ENCODE peak calls at places on chromosomes 4 and X, in five cellular contexts. X is HCT116, M is HepG2, W is K562, T is GM12878. H is an unnamed sample.

GRCh38 chr4:187965726-187966125 is 29.8 kb upstream of the ZFP42 start:
- DNase-seq in T (no peak), W (no peak), X (no peak), M (no peak), H (no peak)

GRCh38 chr4:100117749-100118148 is 72.5 kb downstream of the DDIT4L start:
- DNase-seq in M (no peak), W (no peak), X (no peak), T (no peak), H (no peak)

GRCh38 chr4:85370400-85371032 is 104.4 kb upstream of the ARHGAP24 start:
- DNase-seq in W (peak; percentile 9), M (peak; percentile 31), T (peak; percentile 11), X (peak; percentile 21), H (peak; percentile 7)

GRCh38 chr4:10746371-10747143 is 62.0 kb upstream of the CLNK start:
- DNase-seq in M (no peak), W (no peak), T (no peak), X (no peak), H (no peak)

GRCh38 chrX:24113161-24113560 is 36.4 kb upstream of the ZFX start:
- DNase-seq in W (no peak), M (no peak), T (no peak), X (no peak), H (no peak)

GRCh38 chr4:98929341-98930267 is 671 bp upstream of the EIF4E start:
- DNase-seq in M (peak; percentile 40), X (peak; percentile 94), W (peak; percentile 54), T (peak; percentile 78), H (peak; percentile 54)

GRCh38 chrX:23478056-23478455 is 143.4 kb downstream of the PTCHD1 start:
- DNase-seq in T (no peak), X (no peak), W (no peak), M (no peak), H (no peak)

GRCh38 chr4:130422255-130422654 is 1326.3 kb downstream of the C4orf33 start:
- DNase-seq in W (no peak), X (no peak), T (no peak), M (no peak), H (no peak)

GRCh38 chr4:81504685-81505598 is 33.2 kb upstream of the RASGEF1B start:
- DNase-seq in W (no peak), X (no peak), M (no peak), T (no peak), H (no peak)

GRCh38 chr4:103996059-103996458 is 276.3 kb upstream of the TACR3 start:
- DNase-seq in X (peak; percentile 56), T (no peak), W (no peak), M (no peak), H (no peak)

GRCh38 chr4:85114526-85114925 is 148.0 kb upstream of the WDFY3 start:
- DNase-seq in X (no peak), T (no peak), M (no peak), W (no peak), H (no peak)

DNA sequence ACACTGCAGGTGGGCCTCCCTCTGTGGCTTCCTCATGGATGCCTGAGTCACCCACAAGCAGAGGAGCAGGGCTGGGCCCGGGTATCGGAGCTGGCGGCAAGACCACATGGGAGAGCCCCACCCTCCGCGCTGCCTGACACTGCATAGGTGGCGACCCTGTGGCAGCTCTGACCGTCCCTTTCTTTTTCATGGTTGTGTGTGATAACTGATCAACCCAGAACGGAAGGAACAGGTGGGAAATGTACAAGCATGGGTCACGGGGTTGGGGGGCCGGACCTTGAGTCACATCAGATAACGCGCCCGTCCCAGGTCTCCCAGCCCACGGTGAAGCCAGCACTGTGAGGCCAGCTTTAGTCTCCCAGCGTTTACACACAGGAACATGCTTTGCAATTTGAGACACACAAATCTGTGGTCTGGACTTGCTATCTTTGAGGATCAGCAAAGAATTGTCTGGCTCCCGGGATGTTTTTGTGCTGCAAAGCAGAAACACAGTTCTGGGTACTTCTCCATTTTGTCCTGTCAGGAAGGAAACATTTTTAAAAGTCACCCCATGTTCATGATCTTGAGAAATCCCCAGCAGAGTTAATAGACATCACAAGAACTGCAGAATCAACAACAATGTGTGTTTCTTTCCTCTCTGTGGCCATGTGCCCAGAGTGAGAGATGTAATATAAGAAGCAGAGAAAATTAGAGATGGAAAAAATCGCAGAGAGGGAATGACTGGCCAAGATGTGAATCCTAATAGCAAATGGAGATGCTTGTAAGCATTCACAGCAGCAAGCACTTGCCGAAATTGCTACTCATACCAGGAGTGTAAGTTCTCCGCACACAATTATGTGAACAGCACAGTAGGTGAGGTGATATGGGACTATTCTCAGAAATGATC is 70.1 kb upstream of the CBR4 start:
- DNase-seq in T (peak; percentile 51), X (no peak), M (peak; percentile 88), W (peak; percentile 21), H (no peak)
- TF ChIP-seq SRF in T (no peak), X (no peak), M (no peak), W (no peak), H (no peak)

GRCh38 chr4:42268824-42269223 is 116.4 kb upstream of the BEND4 start:
- DNase-seq in X (no peak), W (no peak), M (no peak), T (no peak), H (no peak)

GRCh38 chr4:42271096-42271495 is 118.6 kb upstream of the BEND4 start:
- DNase-seq in T (no peak), X (no peak), M (no peak), W (no peak), H (no peak)

GRCh38 chr4:42265782-42266602 is 113.5 kb upstream of the BEND4 start:
- DNase-seq in M (no peak), T (no peak), W (no peak), X (no peak), H (peak; percentile 37)

GRCh38 chr4:42262701-42263490 is 110.4 kb upstream of the BEND4 start:
- DNase-seq in X (no peak), T (no peak), M (no peak), W (no peak), H (no peak)

DNA sequence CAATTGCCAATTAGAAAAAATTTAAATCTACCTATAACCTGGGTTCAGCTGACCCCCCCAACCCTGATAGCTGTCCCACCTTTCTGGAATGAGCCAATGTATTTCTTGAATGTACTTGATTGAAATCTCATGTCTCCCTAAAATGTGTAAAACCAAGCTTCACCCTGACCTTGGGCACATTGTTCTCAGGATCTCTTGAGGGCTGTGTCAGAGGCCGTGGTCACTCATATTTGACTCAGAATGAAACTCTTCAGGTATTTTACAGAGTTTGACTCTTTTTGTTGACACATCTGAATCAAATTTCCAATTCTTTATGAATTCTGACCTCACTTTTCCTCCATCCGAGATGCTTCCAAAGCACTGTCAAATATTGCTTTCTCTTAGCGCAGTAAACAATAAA is 115.3 kb upstream of the BEND4 start:
- DNase-seq in W (no peak), M (no peak), X (no peak), T (no peak), H (no peak)
- H3K9ac ChIP-seq in W (no peak overlapping the region), M (no peak overlapping the region), X (no peak overlapping the region), T (no peak overlapping the region), H (no peak overlapping the region)

GRCh38 chrX:40331353-40331752 is 233.6 kb upstream of the BCOR start:
- DNase-seq in T (no peak), X (no peak), W (no peak), M (no peak), H (no peak)

GRCh38 chrX:40326186-40326965 is 228.6 kb upstream of the BCOR start:
- DNase-seq in W (no peak), X (no peak), M (no peak), T (no peak), H (no peak)

GRCh38 chrX:40327085-40327484 is 229.3 kb upstream of the BCOR start:
- DNase-seq in X (no peak), M (no peak), W (no peak), T (no peak), H (no peak)

GRCh38 chrX:40331766-40332165 is 234.0 kb upstream of the BCOR start:
- DNase-seq in X (no peak), M (no peak), T (no peak), W (no peak), H (no peak)

DNA sequence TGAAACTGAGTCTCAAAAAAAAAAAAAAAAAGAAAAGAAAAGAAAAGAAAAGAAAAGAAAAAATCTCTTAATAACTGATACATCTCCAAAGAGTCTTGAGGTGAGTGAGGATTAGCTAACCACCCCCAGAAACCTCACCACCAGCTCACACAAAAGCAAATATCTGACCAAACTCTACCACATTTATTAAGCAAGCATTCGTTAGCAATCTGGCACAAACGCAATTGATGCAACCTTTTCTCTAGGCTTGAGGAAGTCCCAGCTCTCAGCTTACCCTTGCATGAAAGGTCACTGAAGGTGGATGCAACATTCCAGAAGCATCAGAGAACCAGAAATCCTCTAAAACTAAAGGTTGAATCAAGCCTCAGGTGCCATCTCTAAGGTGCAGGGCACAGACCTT is 231.9 kb upstream of the BCOR start:
- DNase-seq in X (no peak), M (no peak), W (no peak), T (no peak), H (no peak)
- TF ChIP-seq SRF in X (no peak), M (no peak), W (no peak), T (no peak), H (no peak)

DNA sequence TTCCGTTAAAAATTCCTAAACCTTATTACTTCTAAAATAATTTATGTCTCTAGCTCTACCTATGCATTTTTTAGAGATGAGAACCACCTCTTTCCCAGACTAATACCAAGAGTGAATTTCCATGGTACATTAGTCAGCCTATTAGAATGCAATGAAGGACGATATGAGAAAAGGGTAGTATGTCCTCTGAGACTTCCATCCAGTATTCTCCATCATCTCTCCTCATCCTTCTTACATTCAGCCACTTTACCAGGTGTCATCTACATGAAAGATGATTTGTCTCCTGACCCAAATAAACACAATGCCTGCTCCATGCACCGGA is 97.8 kb downstream of the MAB21L2 start:
- DNase-seq in X (no peak), W (no peak), T (no peak), M (no peak), H (no peak)
- H3K9ac ChIP-seq in X (no peak overlapping the region), W (no peak overlapping the region), T (no peak overlapping the region), M (no peak overlapping the region), H (no peak overlapping the region)

GRCh38 chrX:45479196-45479834 is 278.6 kb upstream of the DIPK2B start:
- DNase-seq in T (no peak), M (no peak), W (no peak), X (peak; percentile 56), H (no peak)
- TF ChIP-seq SRF in T (no peak), M (no peak), W (no peak), X (no peak), H (no peak)

GRCh38 chr4:155930330-155930729 is 23.3 kb downstream of the CTSO start:
- DNase-seq in T (no peak), M (no peak), W (no peak), X (no peak), H (no peak)
- H3K9ac ChIP-seq in T (no peak overlapping the region), M (no peak overlapping the region), W (no peak overlapping the region), X (no peak overlapping the region), H (no peak overlapping the region)

GRCh38 chr4:89021678-89022077 is 35.3 kb downstream of the FAM13A start:
- DNase-seq in T (no peak), W (peak; percentile 29), M (no peak), X (no peak), H (no peak)

GRCh38 chr4:89023140-89023539 is 33.8 kb downstream of the FAM13A start:
- DNase-seq in T (no peak), W (no peak), M (no peak), X (no peak), H (no peak)

GRCh38 chr4:89026542-89026941 is 30.4 kb downstream of the FAM13A start:
- DNase-seq in X (no peak), T (no peak), W (no peak), M (no peak), H (no peak)

GRCh38 chr4:89022426-89023128 is 34.4 kb downstream of the FAM13A start:
- DNase-seq in X (no peak), W (no peak), M (no peak), T (no peak), H (no peak)

GRCh38 chr4:89024051-89024675 is 32.8 kb downstream of the FAM13A start:
- DNase-seq in W (peak; percentile 61), M (peak; percentile 77), X (peak; percentile 65), T (peak; percentile 47), H (no peak)
- TF ChIP-seq SRF in W (no peak), M (no peak), X (no peak), T (no peak), H (no peak)